ENCODE peak calls at places on chromosome 10, in five cellular contexts. W is IMR-90, A is trophoblast cell, H is mesenchymal stem cell, C is H1. D is an unnamed sample.

GRCh38 chr10:84194424-84195043 is at the start of gene CDHR1:
- DNase-seq in H (no peak), W (no peak), A (no peak), C (no peak), D (peak)

GRCh38 chr10:33706746-33707145 is 372.3 kb upstream of the NRP1 start:
- DNase-seq in H (no peak), C (no peak), W (peak), A (no peak), D (no peak)

GRCh38 chr10:48470115-48470892 is 134.6 kb downstream of the ARHGAP22 start:
- DNase-seq in C (no peak), H (peak), A (no peak), W (peak), D (no peak)

GRCh38 chr10:68202965-68203358 is 29.0 kb downstream of the ATOH7 start:
- DNase-seq in C (no peak), H (peak), W (peak), A (no peak), D (no peak)

GRCh38 chr10:69479241-69479730 is 28.0 kb downstream of the TSPAN15 start:
- DNase-seq in H (no peak), C (no peak), A (no peak), W (no peak), D (no peak)

GRCh38 chr10:73828166-73828565 is 16.8 kb upstream of the NDST2 start:
- DNase-seq in H (no peak), A (no peak), W (no peak), C (no peak), D (no peak)

GRCh38 chr10:119418401-119418800 is 124.1 kb downstream of the RGS10 start:
- DNase-seq in C (no peak), W (no peak), H (no peak), A (no peak), D (no peak)

GRCh38 chr10:111954364-111954763 is 229.2 kb downstream of the GPAM start:
- DNase-seq in C (no peak), W (no peak), A (no peak), H (no peak), D (no peak)

GRCh38 chr10:15898046-15898445 is 37.7 kb upstream of the MINDY3 start:
- DNase-seq in C (no peak), A (no peak), W (peak), H (peak), D (no peak)

GRCh38 chr10:48199580-48200377 is 74.7 kb downstream of the FRMPD2 start:
- DNase-seq in H (peak), A (no peak), C (no peak), W (peak), D (no peak)

GRCh38 chr10:30625110-30625509 is 4.4 kb downstream of the LYZL2 start:
- DNase-seq in H (no peak), W (peak), A (no peak), C (no peak), D (no peak)

GRCh38 chr10:48574817-48575380 is 30.0 kb downstream of the ARHGAP22 start:
- DNase-seq in W (no peak), A (no peak), H (no peak), C (no peak), D (no peak)

GRCh38 chr10:35185260-35186034 is 58.8 kb downstream of the CREM start:
- DNase-seq in W (no peak), C (no peak), H (no peak), A (no peak), D (no peak)

GRCh38 chr10:77406764-77407430 is 230.7 kb downstream of the KCNMA1 start:
- DNase-seq in H (no peak), W (no peak), A (no peak), C (no peak), D (no peak)

GRCh38 chr10:10792681-10793080 is 225.0 kb upstream of the CELF2 start:
- DNase-seq in W (peak), H (peak), A (no peak), C (no peak), D (peak)

GRCh38 chr10:61943699-61944444 is 42.4 kb downstream of the ARID5B start:
- DNase-seq in C (no peak), H (peak), A (peak), W (peak), D (no peak)

GRCh38 chr10:32211046-32211363 is 136.0 kb downstream of the EPC1 start:
- DNase-seq in H (no peak), W (no peak), C (no peak), A (no peak), D (no peak)

GRCh38 chr10:21721000-21721670 is 187.1 kb downstream of the MLLT10 start:
- DNase-seq in H (peak), A (no peak), W (peak), C (no peak), D (no peak)

GRCh38 chr10:124070666-124071065 is 22.7 kb downstream of the CHST15 start:
- DNase-seq in H (no peak), W (no peak), A (no peak), C (no peak), D (no peak)

GRCh38 chr10:53489783-53490182 is 717.2 kb upstream of the MBL2 start:
- DNase-seq in W (no peak), C (no peak), H (no peak), A (no peak), D (no peak)

GRCh38 chr10:12543589-12543988 is 194.2 kb downstream of the CAMK1D start:
- DNase-seq in C (no peak), W (no peak), H (no peak), A (no peak), D (no peak)

DNA sequence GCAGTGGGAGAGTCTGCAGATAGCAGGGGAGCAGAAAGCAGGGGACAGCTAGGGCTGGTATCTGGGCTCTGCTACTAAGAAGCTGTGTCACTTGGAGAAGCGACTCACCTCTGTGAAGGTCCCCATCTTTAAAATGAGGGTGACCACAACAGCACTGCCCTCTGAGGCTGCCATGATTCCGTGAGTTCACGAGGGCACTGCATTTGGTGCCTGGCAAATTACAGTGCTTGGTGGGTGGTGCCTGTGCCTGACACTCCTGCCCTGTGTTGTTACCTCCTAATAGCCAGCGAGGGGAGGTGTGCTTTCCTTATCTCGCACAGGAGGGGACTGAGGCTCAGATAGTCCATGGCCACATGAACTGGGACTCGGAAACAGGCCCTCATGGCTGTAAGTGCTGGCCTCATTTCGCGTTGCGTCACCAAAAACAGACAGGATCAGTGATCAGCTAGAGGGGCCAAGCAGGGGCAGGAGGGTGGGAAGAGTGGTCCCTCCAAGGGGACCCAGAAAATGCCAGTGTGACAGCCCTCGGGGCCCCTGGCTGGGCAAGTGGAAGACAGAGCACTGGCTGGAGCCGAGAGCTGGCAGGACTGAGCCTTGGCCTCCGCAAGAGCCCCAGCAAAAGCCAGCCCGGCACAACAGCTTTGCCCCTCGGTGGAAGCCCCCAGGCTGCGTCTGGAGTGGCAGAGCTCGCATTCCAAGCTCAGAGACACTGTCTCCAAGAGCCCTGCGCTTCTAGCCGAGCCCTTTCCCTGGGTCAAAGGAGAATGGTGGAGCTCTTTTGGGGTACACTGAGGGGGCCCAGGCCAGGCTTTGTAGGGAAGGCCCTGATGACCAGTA is 17.3 kb upstream of the BNIP3 start:
- DNase-seq in A (no peak), H (no peak), C (no peak), W (no peak), D (no peak)
- H4K91ac ChIP-seq in A (peak), H (peak), C (peak), W (peak), D (peak)

DNA sequence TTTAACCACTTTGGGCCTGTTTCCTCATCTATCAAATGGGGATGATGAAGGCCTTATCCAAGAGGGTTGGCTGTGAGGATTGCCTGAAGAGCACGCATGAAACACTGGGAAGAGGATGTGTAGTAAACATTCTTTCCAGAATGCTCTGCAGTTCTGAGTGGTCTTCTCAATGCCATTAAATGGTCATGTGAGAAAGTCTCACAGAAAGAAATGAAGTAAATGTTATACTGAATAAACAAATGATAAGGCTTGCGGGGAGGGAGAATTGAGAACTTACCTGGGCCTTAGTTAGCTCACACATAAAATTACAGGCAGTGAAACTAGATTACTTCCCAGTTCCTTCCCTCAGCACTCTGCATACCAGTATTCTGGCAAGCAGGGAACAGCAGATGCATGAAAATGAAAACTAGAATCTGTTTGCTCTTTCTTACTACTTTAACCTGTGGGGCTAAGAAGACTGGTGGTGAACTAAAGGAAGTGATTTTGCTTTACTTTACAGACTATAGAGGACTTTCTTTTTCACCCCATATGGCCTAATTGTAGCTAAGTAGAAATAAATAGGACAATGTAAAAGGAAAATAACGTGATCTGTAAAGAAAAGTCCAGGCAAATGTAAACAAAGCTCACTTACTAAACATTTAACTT is 135.3 kb upstream of the CCDC6 start:
- DNase-seq in A (no peak), H (peak), C (no peak), W (no peak), D (no peak)
- H2BK120ac ChIP-seq in A (no peak), H (no peak), C (no peak), W (no peak), D (no peak)

GRCh38 chr10:97612386-97612785 is 20.9 kb downstream of the MORN4 start:
- DNase-seq in H (peak), C (peak), A (peak), W (peak), D (no peak)

GRCh38 chr10:97618733-97619132 is 14.6 kb downstream of the MORN4 start:
- DNase-seq in W (no peak), A (no peak), H (no peak), C (no peak), D (no peak)

GRCh38 chr10:97623277-97623676 is 10.0 kb downstream of the MORN4 start:
- DNase-seq in W (no peak), H (no peak), A (no peak), C (no peak), D (no peak)

DNA sequence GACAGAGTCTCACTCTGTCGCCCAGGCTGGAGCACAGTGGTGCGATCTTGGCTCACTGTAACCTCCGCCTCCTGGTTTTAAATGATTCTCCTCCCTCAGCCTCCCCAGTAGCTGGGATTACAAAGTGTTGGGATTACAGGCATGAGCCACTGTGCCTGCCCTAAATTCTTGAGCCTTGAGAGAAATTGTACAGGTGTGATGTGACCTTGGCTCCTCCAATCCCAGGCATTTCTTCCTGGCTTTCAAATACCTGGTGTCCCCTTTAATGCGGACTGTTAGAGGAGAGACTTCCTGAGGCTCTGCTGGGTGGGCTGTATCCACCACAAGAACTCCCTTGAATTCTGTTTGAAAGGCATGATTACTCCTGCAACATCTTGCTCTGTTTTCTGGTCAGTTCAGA is 15.0 kb downstream of the MORN4 start:
- DNase-seq in A (no peak), C (no peak), H (no peak), W (no peak), D (no peak)
- H3K4me3 ChIP-seq in A (no peak), C (no peak), H (no peak), W (no peak), D (no peak)

GRCh38 chr10:82653244-82653933 is 778.4 kb downstream of the NRG3 start:
- DNase-seq in A (no peak), W (no peak), C (peak), H (no peak), D (no peak)
- H4K91ac ChIP-seq in A (no peak), W (no peak), C (no peak), H (no peak), D (no peak)

GRCh38 chr10:90930971-90931841 is 10.3 kb upstream of the ANKRD1 start:
- DNase-seq in H (peak), W (peak), A (no peak), C (peak), D (no peak)
- H2BK120ac ChIP-seq in H (peak), W (peak), A (peak), C (no peak), D (no peak)

DNA sequence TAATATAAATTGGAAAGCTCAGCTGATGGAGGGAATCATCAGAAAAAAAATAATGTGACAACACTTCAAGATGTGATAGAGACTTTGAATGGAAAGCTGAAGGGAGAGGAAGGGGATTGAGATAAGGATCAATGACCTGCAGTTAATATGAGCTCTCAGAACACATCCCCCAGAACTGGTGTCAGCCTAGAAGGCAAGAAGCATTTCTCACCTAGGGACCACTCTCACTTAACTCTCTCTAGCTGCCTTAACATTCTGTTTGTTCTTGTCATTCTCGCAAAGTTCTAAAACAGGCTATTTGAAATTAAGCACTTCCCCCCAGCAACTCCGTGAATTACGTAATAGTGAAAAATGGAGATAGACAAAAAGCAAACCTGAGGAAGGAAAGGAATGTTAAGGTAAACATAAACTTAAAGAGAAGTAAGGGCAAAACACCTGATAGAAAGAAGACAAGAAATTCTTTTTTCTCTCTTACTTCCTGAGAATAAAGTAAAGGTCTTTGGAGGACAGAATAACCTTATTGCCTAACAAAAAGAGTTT is 1.2 kb upstream of the MPP7 start:
- DNase-seq in A (no peak), W (no peak), C (no peak), H (no peak), D (no peak)
- H3K4me3 ChIP-seq in A (no peak), W (no peak), C (no peak), H (no peak), D (no peak)

GRCh38 chr10:79197558-79197957 is 128.8 kb downstream of the ZMIZ1 start:
- DNase-seq in W (no peak), H (no peak), C (no peak), A (no peak), D (no peak)
- H4K91ac ChIP-seq in W (no peak), H (no peak), C (no peak), A (peak), D (no peak)

D was measured in neuronal stem cell.